ENCODE peak calls at places on chromosomes 1 and 21, in seven cellular contexts. F is occipital lobe, R is mucosa of descending colon, U is kidney tubule cell, I is GF-D8, S is memory B cell, P is Right ventricle myocardium superior. V is an unnamed sample.

GRCh38 chr1:11053758-11054137 is 6.1 kb downstream of the SRM start:
- DNase-seq in F (no peak), R (no peak), U (no peak), I (no peak), S (no peak), P (no peak), V (no peak)

GRCh38 chr1:215140135-215140534 is 57.6 kb downstream of the KCNK2 start:
- DNase-seq in F (no peak), R (no peak), U (peak), I (no peak), S (no peak), P (no peak), V (peak)

GRCh38 chr1:161691846-161692245 is 15.2 kb upstream of the FCRLA start:
- DNase-seq in F (no peak), R (no peak), U (no peak), I (no peak), S (no peak), P (no peak), V (no peak)

GRCh38 chr1:247421074-247421473 is 5.1 kb downstream of the NLRP3 start:
- DNase-seq in F (no peak), R (no peak), U (peak), I (no peak), S (no peak), P (no peak), V (peak)

GRCh38 chr1:112247971-112248370 is 148.0 kb upstream of the CTTNBP2NL start:
- DNase-seq in F (no peak), R (no peak), U (no peak), I (no peak), S (no peak), P (peak), V (no peak)

GRCh38 chr1:64036549-64036948 is 166.9 kb upstream of the UBE2U start:
- DNase-seq in F (no peak), R (no peak), U (no peak), I (no peak), S (no peak), P (no peak), V (no peak)

GRCh38 chr1:71668059-71668458 is 587.2 kb upstream of the ZRANB2 start:
- DNase-seq in F (no peak), R (no peak), U (peak), I (no peak), S (no peak), P (no peak), V (no peak)

GRCh38 chr1:51839094-51839493 is 39.4 kb downstream of the NRDC start:
- DNase-seq in F (no peak), R (no peak), U (no peak), I (no peak), S (no peak), P (no peak), V (no peak)

GRCh38 chr21:46211786-46212720 is 16.5 kb downstream of the LSS start:
- DNase-seq in F (no peak), R (peak), U (no peak), I (no peak), S (no peak), P (peak), V (no peak)

GRCh38 chr1:111535256-111536191 is 32.1 kb upstream of the ADORA3 start:
- DNase-seq in F (no peak), R (no peak), U (no peak), I (no peak), S (no peak), P (no peak), V (no peak)

GRCh38 chr1:64650411-64650810 is 94.5 kb upstream of the RAVER2 start:
- DNase-seq in F (no peak), R (no peak), U (no peak), I (no peak), S (no peak), P (no peak), V (no peak)

GRCh38 chr1:230401763-230402294 is 24.3 kb downstream of the PGBD5 start:
- DNase-seq in F (no peak), R (no peak), U (peak), I (no peak), S (no peak), P (no peak), V (peak)

GRCh38 chr1:157948547-157949152 is 44.8 kb upstream of the KIRREL1 start:
- DNase-seq in F (no peak), R (no peak), U (peak), I (no peak), S (peak), P (no peak), V (peak)

GRCh38 chr1:29208462-29208861 is 22.3 kb downstream of the MECR start:
- DNase-seq in F (no peak), R (no peak), U (no peak), I (no peak), S (no peak), P (no peak), V (no peak)

GRCh38 chr1:63368131-63368530 is 704 bp downstream of the ALG6 start:
- DNase-seq in F (no peak), R (no peak), U (no peak), I (no peak), S (peak), P (no peak), V (no peak)

V was measured in HT1080.